ENCODE peak calls at places on chromosomes 16 and 17, in six cellular contexts. L is right lobe of liver; Q is adrenal gland; H is uterus; V is naive thymus-derived CD4-positive, alpha-beta T cell; O is GM23338. R is an unnamed sample.

GRCh38 chr17:4440690-4441686 is 7.2 kb downstream of the SPNS3 start:
- DNase-seq in L (no peak), Q (peak; percentile 32), H (no peak), V (no peak), O (no peak), R (no peak)

GRCh38 chr16:50326835-50327465 is 41.8 kb downstream of the BRD7 start:
- DNase-seq in L (no peak), Q (peak; percentile 28), H (no peak), V (no peak), O (peak; percentile 74), R (no peak)

GRCh38 chr16:85798901-85799496 is 345 bp downstream of the EMC8 start:
- DNase-seq in L (peak; percentile 47), Q (no peak), H (no peak), V (peak; percentile 22), O (peak; percentile 48), R (no peak)

GRCh38 chr17:29588561-29589411 is 662 bp downstream of the GIT1 start:
- DNase-seq in L (no peak), Q (peak; percentile 49), H (peak; percentile 38), V (no peak), O (peak; percentile 63), R (no peak)

GRCh38 chr16:66911112-66911511 is 7.6 kb downstream of the CDH16 start:
- DNase-seq in L (peak; percentile 13), Q (no peak), H (no peak), V (no peak), O (no peak), R (no peak)

GRCh38 chr17:18093616-18094408 is 6.1 kb downstream of the DRG2 start:
- DNase-seq in L (peak; percentile 73), Q (peak; percentile 82), H (no peak), V (no peak), O (peak; percentile 75), R (no peak)

GRCh38 chr16:66703359-66704215 is 7.0 kb upstream of the CMTM4 start:
- DNase-seq in L (no peak), Q (no peak), H (no peak), V (no peak), O (no peak), R (no peak)

GRCh38 chr16:75555213-75555706 is 792 bp downstream of the TMEM231 start:
- DNase-seq in L (peak; percentile 72), Q (peak; percentile 88), H (peak; percentile 77), V (no peak), O (peak; percentile 98), R (no peak)

GRCh38 chr16:67170168-67170947 is at the start of gene NOL3:
- DNase-seq in L (peak; percentile 94), Q (peak; percentile 91), H (peak; percentile 83), V (no peak), O (peak; percentile 87), R (peak; percentile 36)

DNA sequence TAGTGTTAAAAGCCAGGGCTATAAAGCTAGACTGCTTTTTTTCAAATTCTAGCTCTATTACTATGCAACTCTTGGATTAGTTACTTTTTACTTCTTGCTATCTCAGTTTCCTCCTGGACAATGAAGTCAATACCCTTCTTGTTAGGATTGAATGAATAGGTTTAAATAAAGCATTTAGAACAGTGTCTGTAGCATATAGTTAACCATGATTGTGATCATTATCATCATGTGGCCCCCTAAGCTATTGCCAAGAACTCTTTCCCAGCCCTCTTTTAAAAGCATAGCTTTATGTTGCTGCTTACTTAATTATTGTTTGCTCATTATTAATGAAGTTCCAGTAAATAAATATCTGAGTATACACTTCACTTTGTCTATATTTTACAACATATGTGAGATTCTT is 4.5 kb downstream of the VMP1 start:
- DNase-seq in L (no peak), Q (no peak), H (no peak), V (no peak), O (no peak), R (no peak)
- H3K27ac ChIP-seq in L (no peak overlapping the region), Q (no peak overlapping the region), H (no peak overlapping the region), V (no peak overlapping the region), O (no peak overlapping the region), R (no peak overlapping the region)

DNA sequence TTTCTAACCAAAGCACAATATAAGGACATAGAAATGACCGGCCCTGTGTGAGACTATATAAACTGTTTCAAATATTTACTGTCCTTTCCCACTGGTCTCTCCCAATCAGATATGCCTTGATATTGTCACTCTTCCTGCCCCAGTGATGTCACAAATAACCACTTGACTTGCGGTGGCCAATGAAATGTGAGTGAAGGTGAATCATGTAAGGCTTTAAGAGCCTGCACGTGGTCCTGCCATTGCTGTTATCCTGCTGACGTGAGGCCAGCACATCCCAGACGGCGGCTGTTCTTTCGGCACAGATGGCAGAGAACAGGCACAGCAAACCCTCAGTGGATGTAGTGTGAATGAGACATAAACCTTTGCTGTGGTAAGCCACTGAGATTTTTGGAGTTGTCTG is 5.4 kb upstream of the KLHL11 start:
- DNase-seq in L (no peak), Q (no peak), H (no peak), V (no peak), O (no peak), R (no peak)
- H3K36me3 ChIP-seq in L (peaks cover 19% of the 10 kb centered on the region), Q (peaks cover 65% of the 10 kb centered on the region), H (no peaks in the 10 kb centered on the region), V (no peaks in the 10 kb centered on the region), O (peaks cover 78% of the 10 kb centered on the region), R (peaks cover 89% of the 10 kb centered on the region)

GRCh38 chr16:70701036-70701435 is 15.2 kb upstream of the MTSS2 start:
- DNase-seq in L (no peak), Q (no peak), H (no peak), V (no peak), O (no peak), R (no peak)

GRCh38 chr16:70701596-70701995 is 15.7 kb upstream of the MTSS2 start:
- DNase-seq in L (no peak), Q (no peak), H (no peak), V (no peak), O (no peak), R (no peak)

GRCh38 chr16:70698901-70699300 is 13.0 kb upstream of the MTSS2 start:
- DNase-seq in L (no peak), Q (no peak), H (no peak), V (no peak), O (no peak), R (no peak)

GRCh38 chr16:70699696-70700095 is 13.8 kb upstream of the MTSS2 start:
- DNase-seq in L (no peak), Q (no peak), H (no peak), V (no peak), O (no peak), R (no peak)

DNA sequence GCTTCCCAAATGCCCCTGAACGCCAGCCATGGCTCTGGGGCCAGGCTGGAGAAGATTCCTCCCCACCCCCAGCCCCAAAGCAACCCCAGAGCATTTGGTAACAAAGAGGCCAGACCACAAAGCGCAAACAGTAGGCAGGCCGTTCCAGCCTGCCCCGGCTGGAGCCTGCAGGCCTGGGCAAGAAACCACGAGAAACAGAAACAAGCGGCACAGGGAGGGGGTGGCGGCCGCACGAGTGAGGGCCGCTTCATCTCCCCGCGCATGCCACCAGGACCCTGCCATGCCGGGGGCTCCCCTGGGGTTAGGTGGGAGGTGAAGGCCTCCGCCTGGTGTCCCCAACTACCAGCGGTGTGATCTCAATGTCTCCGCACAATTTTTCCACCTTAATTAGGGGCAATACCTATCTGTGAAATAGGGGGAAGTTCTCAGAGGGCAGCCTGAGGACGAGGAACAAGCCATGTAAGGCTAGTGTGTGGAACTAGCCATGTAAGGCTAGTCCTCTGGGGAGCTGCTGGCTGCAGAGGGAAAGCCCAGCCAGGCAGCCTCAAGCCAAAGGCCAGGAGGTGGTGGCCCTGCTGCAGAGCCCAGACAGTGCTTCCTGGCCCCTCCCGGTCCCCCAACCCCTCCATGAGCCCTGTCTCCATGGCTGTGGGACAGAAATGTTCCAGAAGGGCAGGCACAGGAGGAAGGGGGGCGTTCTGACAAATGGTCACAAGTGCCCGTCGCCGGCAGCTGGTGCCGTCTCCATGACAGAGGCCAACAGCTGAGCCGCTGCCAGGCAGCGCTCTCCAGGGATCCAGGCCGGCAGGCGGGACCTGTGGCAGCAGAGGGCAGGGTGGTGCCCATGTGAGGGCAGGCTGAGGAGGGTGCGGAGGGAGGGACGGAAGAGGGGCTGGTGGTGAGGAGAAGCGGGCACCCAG is 14.5 kb upstream of the MTSS2 start:
- DNase-seq in L (peak; percentile 75), Q (no peak), H (no peak), V (no peak), O (no peak), R (no peak)
- H3K27ac ChIP-seq in L (no peak overlapping the region), Q (no peak overlapping the region), H (peak overlapping the region; percentile 96), V (no peak overlapping the region), O (no peak overlapping the region), R (peak overlapping the region; percentile 91)

GRCh38 chr17:75743625-75744206 is 21.3 kb downstream of the GALK1 start:
- DNase-seq in L (no peak), Q (no peak), H (no peak), V (no peak), O (no peak), R (no peak)
- H3K36me3 ChIP-seq in L (no peaks in the 10 kb centered on the region), Q (no peaks in the 10 kb centered on the region), H (no peaks in the 10 kb centered on the region), V (no peaks in the 10 kb centered on the region), O (no peaks in the 10 kb centered on the region), R (peaks cover 94% of the 10 kb centered on the region)

GRCh38 chr17:44209786-44210341 is 9.6 kb downstream of the UBTF start:
- DNase-seq in L (no peak), Q (no peak), H (no peak), V (no peak), O (no peak), R (no peak)

GRCh38 chr17:44212507-44213402 is 6.7 kb downstream of the UBTF start:
- DNase-seq in L (no peak), Q (no peak), H (no peak), V (no peak), O (no peak), R (no peak)

GRCh38 chr17:44211281-44212265 is 7.9 kb downstream of the UBTF start:
- DNase-seq in L (no peak), Q (no peak), H (no peak), V (no peak), O (no peak), R (no peak)

GRCh38 chr17:44213403-44214229 is 5.9 kb downstream of the UBTF start:
- DNase-seq in L (no peak), Q (no peak), H (no peak), V (no peak), O (no peak), R (no peak)

GRCh38 chr17:44210342-44211192 is 8.9 kb downstream of the UBTF start:
- DNase-seq in L (peak; percentile 90), Q (peak; percentile 92), H (peak; percentile 84), V (peak; percentile 97), O (peak; percentile 94), R (peak; percentile 35)
- H3K27ac ChIP-seq in L (no peak overlapping the region), Q (peak overlapping the region; percentile 5), H (peak overlapping the region; percentile 65), V (peak overlapping the region; percentile 68), O (peak overlapping the region; percentile 55), R (peak overlapping the region; percentile 74)

R was measured in esophagus squamous epithelium.